ENCODE peak calls at places on chromosomes 11 and 22, in eight cellular contexts. One of them, this sample, is unnamed.

GRCh38 chr11:63592975-63593395 is 21.2 kb downstream of the PLAAT3 start:
- DNase-seq in stomach: no peak
- DNase-seq in A549: peak; percentile 45
- DNase-seq in psoas muscle: no peak
- DNase-seq in suprapubic skin: no peak
- DNase-seq in heart left ventricle: no peak
- DNase-seq in transverse colon: peak; percentile 18
- DNase-seq in MM.1S: no peak
- DNase-seq in this sample: peak; percentile 23

GRCh38 chr11:121497176-121497995 is 44.6 kb upstream of the SORL1-AS1 start:
- DNase-seq in stomach: no peak
- DNase-seq in A549: no peak
- DNase-seq in psoas muscle: no peak
- DNase-seq in suprapubic skin: no peak
- DNase-seq in heart left ventricle: no peak
- DNase-seq in transverse colon: peak; percentile 17
- DNase-seq in MM.1S: no peak
- DNase-seq in this sample: no peak

GRCh38 chr11:65288706-65289536 is 25.7 kb upstream of the CDC42EP2 start:
- DNase-seq in stomach: no peak
- DNase-seq in A549: no peak
- DNase-seq in psoas muscle: peak; percentile 89
- DNase-seq in suprapubic skin: peak; percentile 91
- DNase-seq in heart left ventricle: peak; percentile 78
- DNase-seq in transverse colon: no peak
- DNase-seq in MM.1S: no peak
- DNase-seq in this sample: peak; percentile 24

GRCh38 chr11:64092119-64092760 is 56.5 kb downstream of the FLRT1 start:
- DNase-seq in stomach: no peak
- DNase-seq in A549: no peak
- DNase-seq in psoas muscle: no peak
- DNase-seq in suprapubic skin: no peak
- DNase-seq in heart left ventricle: no peak
- DNase-seq in transverse colon: no peak
- DNase-seq in MM.1S: no peak
- DNase-seq in this sample: no peak

GRCh38 chr22:17769716-17770082 is 4.6 kb downstream of the BID start:
- DNase-seq in stomach: no peak
- DNase-seq in A549: no peak
- DNase-seq in psoas muscle: no peak
- DNase-seq in suprapubic skin: no peak
- DNase-seq in heart left ventricle: no peak
- DNase-seq in transverse colon: peak; percentile 70
- DNase-seq in MM.1S: no peak
- DNase-seq in this sample: no peak

GRCh38 chr11:72629266-72629665 is 45.0 kb downstream of the PDE2A start:
- DNase-seq in stomach: no peak
- DNase-seq in A549: no peak
- DNase-seq in psoas muscle: peak; percentile 84
- DNase-seq in suprapubic skin: no peak
- DNase-seq in heart left ventricle: peak; percentile 78
- DNase-seq in transverse colon: peak; percentile 67
- DNase-seq in MM.1S: no peak
- DNase-seq in this sample: no peak

GRCh38 chr22:39289445-39290247 is 29.8 kb downstream of the RPL3 start:
- DNase-seq in stomach: no peak
- DNase-seq in A549: no peak
- DNase-seq in psoas muscle: no peak
- DNase-seq in suprapubic skin: no peak
- DNase-seq in heart left ventricle: no peak
- DNase-seq in transverse colon: no peak
- DNase-seq in MM.1S: no peak
- DNase-seq in this sample: no peak

GRCh38 chr11:67504950-67505561 is at the start of gene PITPNM1:
- DNase-seq in stomach: peak; percentile 79
- DNase-seq in A549: peak; percentile 62
- DNase-seq in psoas muscle: peak; percentile 79
- DNase-seq in suprapubic skin: no peak
- DNase-seq in heart left ventricle: peak; percentile 94
- DNase-seq in transverse colon: peak; percentile 89
- DNase-seq in MM.1S: no peak
- DNase-seq in this sample: peak; percentile 23

GRCh38 chr11:46389450-46390330 is 1.9 kb downstream of the CHRM4 start:
- DNase-seq in stomach: peak; percentile 73
- DNase-seq in A549: peak; percentile 92
- DNase-seq in psoas muscle: peak; percentile 84
- DNase-seq in suprapubic skin: no peak
- DNase-seq in heart left ventricle: peak; percentile 82
- DNase-seq in transverse colon: peak; percentile 68
- DNase-seq in MM.1S: peak; percentile 53
- DNase-seq in this sample: no peak

GRCh38 chr11:69444381-69445130 is 36.9 kb upstream of the LINC01488 start:
- DNase-seq in stomach: no peak
- DNase-seq in A549: no peak
- DNase-seq in psoas muscle: peak; percentile 81
- DNase-seq in suprapubic skin: no peak
- DNase-seq in heart left ventricle: peak; percentile 65
- DNase-seq in transverse colon: peak; percentile 40
- DNase-seq in MM.1S: no peak
- DNase-seq in this sample: no peak

GRCh38 chr22:11627436-11627797 is 3900.6 kb upstream of the OR11H1 start:
- DNase-seq in stomach: no peak
- DNase-seq in A549: no peak
- DNase-seq in psoas muscle: no peak
- DNase-seq in suprapubic skin: peak; percentile 86
- DNase-seq in heart left ventricle: no peak
- DNase-seq in transverse colon: no peak
- DNase-seq in MM.1S: no peak
- DNase-seq in this sample: no peak

GRCh38 chr11:97428247-97428646 is 1038.4 kb downstream of the JRKL start:
- DNase-seq in stomach: no peak
- DNase-seq in A549: no peak
- DNase-seq in psoas muscle: no peak
- DNase-seq in suprapubic skin: no peak
- DNase-seq in heart left ventricle: no peak
- DNase-seq in transverse colon: no peak
- DNase-seq in MM.1S: no peak
- DNase-seq in this sample: no peak

GRCh38 chr11:125923012-125923579 is 18.8 kb downstream of the DDX25 start:
- DNase-seq in stomach: peak; percentile 63
- DNase-seq in A549: peak; percentile 65
- DNase-seq in psoas muscle: no peak
- DNase-seq in suprapubic skin: no peak
- DNase-seq in heart left ventricle: no peak
- DNase-seq in transverse colon: peak; percentile 68
- DNase-seq in MM.1S: peak; percentile 88
- DNase-seq in this sample: peak; percentile 74

GRCh38 chr11:57424137-57424801 is 2.7 kb downstream of the SLC43A3 start:
- DNase-seq in stomach: no peak
- DNase-seq in A549: no peak
- DNase-seq in psoas muscle: no peak
- DNase-seq in suprapubic skin: no peak
- DNase-seq in heart left ventricle: no peak
- DNase-seq in transverse colon: no peak
- DNase-seq in MM.1S: no peak
- DNase-seq in this sample: no peak
- H3K4me3 ChIP-seq in stomach: peak overlapping the region; percentile 7
- H3K4me3 ChIP-seq in A549: no peak overlapping the region
- H3K4me3 ChIP-seq in psoas muscle: peak overlapping the region; percentile 38
- H3K4me3 ChIP-seq in suprapubic skin: peak overlapping the region; percentile 52
- H3K4me3 ChIP-seq in heart left ventricle: peak overlapping the region; percentile 79
- H3K4me3 ChIP-seq in transverse colon: no peak overlapping the region
- H3K4me3 ChIP-seq in MM.1S: peak overlapping the region; percentile 20
- H3K4me3 ChIP-seq in this sample: peak overlapping the region; percentile 74

GRCh38 chr11:61701298-61701993 is 21.3 kb downstream of the DAGLA start:
- DNase-seq in stomach: no peak
- DNase-seq in A549: no peak
- DNase-seq in psoas muscle: peak; percentile 70
- DNase-seq in suprapubic skin: no peak
- DNase-seq in heart left ventricle: no peak
- DNase-seq in transverse colon: peak; percentile 48
- DNase-seq in MM.1S: no peak
- DNase-seq in this sample: peak; percentile 51

GRCh38 chr11:61700720-61701119 is 20.5 kb downstream of the DAGLA start:
- DNase-seq in stomach: no peak
- DNase-seq in A549: no peak
- DNase-seq in psoas muscle: no peak
- DNase-seq in suprapubic skin: no peak
- DNase-seq in heart left ventricle: no peak
- DNase-seq in transverse colon: no peak
- DNase-seq in MM.1S: no peak
- DNase-seq in this sample: no peak

GRCh38 chr11:61698173-61698965 is 18.2 kb downstream of the DAGLA start:
- DNase-seq in stomach: no peak
- DNase-seq in A549: no peak
- DNase-seq in psoas muscle: no peak
- DNase-seq in suprapubic skin: no peak
- DNase-seq in heart left ventricle: no peak
- DNase-seq in transverse colon: no peak
- DNase-seq in MM.1S: no peak
- DNase-seq in this sample: peak; percentile 86

GRCh38 chr11:61699737-61700160 is 19.6 kb downstream of the DAGLA start:
- DNase-seq in stomach: peak; percentile 85
- DNase-seq in A549: no peak
- DNase-seq in psoas muscle: peak; percentile 76
- DNase-seq in suprapubic skin: no peak
- DNase-seq in heart left ventricle: peak; percentile 79
- DNase-seq in transverse colon: peak; percentile 72
- DNase-seq in MM.1S: no peak
- DNase-seq in this sample: no peak

GRCh38 chr11:61700221-61700620 is 20.0 kb downstream of the DAGLA start:
- DNase-seq in stomach: peak; percentile 83
- DNase-seq in A549: peak; percentile 66
- DNase-seq in psoas muscle: no peak
- DNase-seq in suprapubic skin: no peak
- DNase-seq in heart left ventricle: no peak
- DNase-seq in transverse colon: peak; percentile 87
- DNase-seq in MM.1S: no peak
- DNase-seq in this sample: no peak
- H3K4me3 ChIP-seq in stomach: no peak overlapping the region
- H3K4me3 ChIP-seq in A549: no peak overlapping the region
- H3K4me3 ChIP-seq in psoas muscle: no peak overlapping the region
- H3K4me3 ChIP-seq in suprapubic skin: no peak overlapping the region
- H3K4me3 ChIP-seq in heart left ventricle: no peak overlapping the region
- H3K4me3 ChIP-seq in transverse colon: no peak overlapping the region
- H3K4me3 ChIP-seq in MM.1S: no peak overlapping the region
- H3K4me3 ChIP-seq in this sample: no peak overlapping the region

DNA sequence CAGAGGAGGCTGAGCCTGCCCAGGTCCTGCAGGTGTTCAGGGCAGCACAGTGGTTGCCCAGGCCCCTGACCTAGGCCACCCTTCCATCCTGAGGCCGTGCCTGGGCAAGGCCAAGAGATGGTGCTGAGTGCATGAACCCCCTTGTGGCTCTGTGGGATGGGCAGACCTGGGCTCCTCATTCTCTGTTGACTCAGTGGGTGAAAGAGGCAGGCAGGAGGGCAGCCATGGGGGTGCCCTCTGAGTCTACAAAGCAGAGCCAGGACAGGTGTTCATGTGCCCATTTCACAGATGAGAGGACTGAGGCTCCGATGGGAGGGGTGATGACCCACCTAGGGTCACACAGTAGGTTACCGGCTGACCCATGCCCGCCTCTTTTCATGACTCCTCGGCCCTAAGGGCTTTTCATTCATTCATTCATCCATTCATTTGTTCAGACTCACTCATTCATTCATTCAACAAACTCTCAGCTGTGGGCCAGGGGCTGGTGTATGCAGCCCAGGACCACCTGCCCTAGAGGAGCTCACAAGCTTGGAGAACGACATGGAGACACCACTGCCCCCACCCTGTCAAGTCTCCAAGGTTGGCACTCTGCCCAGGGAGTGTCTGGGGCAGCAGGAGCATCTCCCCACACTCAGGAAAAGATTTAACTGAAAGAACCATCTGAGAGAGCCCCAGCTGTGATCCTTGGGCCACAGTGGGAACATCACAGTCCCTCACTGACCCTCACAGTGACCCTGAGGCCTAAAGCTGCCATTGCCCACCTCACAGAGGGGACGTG is 40.5 kb downstream of the IGLL5 start:
- DNase-seq in stomach: no peak
- DNase-seq in A549: no peak
- DNase-seq in psoas muscle: peak; percentile 22
- DNase-seq in suprapubic skin: no peak
- DNase-seq in heart left ventricle: peak; percentile 41
- DNase-seq in transverse colon: no peak
- DNase-seq in MM.1S: no peak
- DNase-seq in this sample: no peak
- H3K4me3 ChIP-seq in stomach: no peak overlapping the region
- H3K4me3 ChIP-seq in A549: no peak overlapping the region
- H3K4me3 ChIP-seq in psoas muscle: no peak overlapping the region
- H3K4me3 ChIP-seq in suprapubic skin: no peak overlapping the region
- H3K4me3 ChIP-seq in heart left ventricle: no peak overlapping the region
- H3K4me3 ChIP-seq in transverse colon: no peak overlapping the region
- H3K4me3 ChIP-seq in MM.1S: peak overlapping the region; percentile 31
- H3K4me3 ChIP-seq in this sample: no peak overlapping the region

DNA sequence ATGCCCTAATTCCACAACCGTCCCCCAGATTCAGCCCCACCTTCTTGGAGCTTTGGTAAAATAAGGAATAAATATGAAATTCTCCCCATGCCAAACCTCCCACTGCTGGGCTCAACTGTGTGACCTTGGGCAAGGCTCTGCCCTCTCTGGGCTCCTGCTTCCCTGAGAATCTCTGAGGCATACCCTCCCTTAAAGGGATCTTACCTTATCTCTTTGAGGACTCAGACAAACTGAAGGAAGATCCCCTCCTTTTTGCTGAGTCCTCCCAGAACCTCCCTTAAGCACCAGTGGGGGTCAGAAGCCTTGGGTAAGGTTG is 2.7 kb downstream of the CD248 start:
- DNase-seq in stomach: no peak
- DNase-seq in A549: no peak
- DNase-seq in psoas muscle: no peak
- DNase-seq in suprapubic skin: no peak
- DNase-seq in heart left ventricle: no peak
- DNase-seq in transverse colon: no peak
- DNase-seq in MM.1S: no peak
- DNase-seq in this sample: no peak
- H3K4me3 ChIP-seq in stomach: peak overlapping the region; percentile 26
- H3K4me3 ChIP-seq in A549: no peak overlapping the region
- H3K4me3 ChIP-seq in psoas muscle: peak overlapping the region; percentile 69
- H3K4me3 ChIP-seq in suprapubic skin: peak overlapping the region; percentile 53
- H3K4me3 ChIP-seq in heart left ventricle: peak overlapping the region; percentile 63
- H3K4me3 ChIP-seq in transverse colon: no peak overlapping the region
- H3K4me3 ChIP-seq in MM.1S: no peak overlapping the region
- H3K4me3 ChIP-seq in this sample: no peak overlapping the region

DNA sequence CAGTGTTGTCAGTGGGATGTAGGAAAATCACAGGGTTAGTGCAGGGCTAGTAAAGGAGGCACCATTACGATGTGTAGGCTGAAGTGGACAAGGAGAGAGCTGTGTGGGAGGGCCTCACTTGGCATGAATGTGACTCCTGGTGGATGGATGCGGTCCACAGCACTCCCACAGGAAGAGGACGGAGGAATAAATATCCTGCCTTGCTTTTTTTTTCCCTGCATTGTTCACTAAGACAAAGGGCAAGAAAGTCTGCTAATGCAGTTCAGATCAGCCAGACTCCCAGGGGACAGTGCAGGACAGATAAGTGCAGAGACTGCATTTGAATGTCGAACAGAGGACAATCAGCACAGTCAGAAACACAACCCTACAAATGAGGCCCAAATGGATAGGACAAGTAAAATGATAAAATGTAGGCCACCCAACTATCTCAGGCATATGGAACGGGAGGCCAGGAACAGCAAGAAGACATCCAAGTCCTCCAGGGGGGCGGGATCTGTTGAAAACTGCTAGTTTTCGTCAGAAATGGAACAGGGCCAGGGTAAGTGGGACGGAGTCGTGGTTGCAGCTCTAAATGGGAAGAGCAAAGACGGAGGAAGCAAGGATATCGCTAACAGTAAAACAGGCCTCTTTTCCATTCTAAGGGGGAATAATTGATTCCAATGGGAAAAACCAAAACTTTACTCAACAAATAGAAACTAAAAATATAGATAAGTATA is 25.2 kb upstream of the OR8B8 start:
- DNase-seq in stomach: no peak
- DNase-seq in A549: no peak
- DNase-seq in psoas muscle: no peak
- DNase-seq in suprapubic skin: no peak
- DNase-seq in heart left ventricle: no peak
- DNase-seq in transverse colon: no peak
- DNase-seq in MM.1S: no peak
- DNase-seq in this sample: no peak
- H3K4me3 ChIP-seq in stomach: no peak overlapping the region
- H3K4me3 ChIP-seq in A549: no peak overlapping the region
- H3K4me3 ChIP-seq in psoas muscle: no peak overlapping the region
- H3K4me3 ChIP-seq in suprapubic skin: no peak overlapping the region
- H3K4me3 ChIP-seq in heart left ventricle: no peak overlapping the region
- H3K4me3 ChIP-seq in transverse colon: no peak overlapping the region
- H3K4me3 ChIP-seq in MM.1S: no peak overlapping the region
- H3K4me3 ChIP-seq in this sample: no peak overlapping the region